ENCODE peak calls at places on chromosome 19, in eight cellular contexts. K, V, W, D, L, M, N and R are unnamed samples.
A peak's percentile ranks its signal among the peaks of the same experiment; 100 is the strongest.

GRCh38 chr19:2034729-2035589 is 16.1 kb downstream of the MKNK2 start:
- DNase-seq in K (peak; percentile 8), V (peak; percentile 68), W (peak; percentile 78), D (peak; percentile 80), L (no peak), M (peak; percentile 44), N (peak; percentile 53), R (no peak)

GRCh38 chr19:46849610-46850009 is 1.0 kb downstream of the AP2S1 start:
- DNase-seq in K (no peak), V (no peak), W (no peak), D (no peak), L (no peak), M (no peak), N (no peak), R (peak; percentile 57)

GRCh38 chr19:33418871-33419762 is 45.6 kb downstream of the CEBPG start:
- DNase-seq in K (no peak), V (no peak), W (no peak), D (no peak), L (no peak), M (no peak), N (no peak), R (no peak)

GRCh38 chr19:51680474-51680873 is 12.7 kb upstream of the SPACA6 start:
- DNase-seq in K (no peak), V (no peak), W (no peak), D (no peak), L (no peak), M (no peak), N (no peak), R (no peak)

GRCh38 chr19:44356383-44357111 is at the start of gene ZNF112:
- DNase-seq in K (peak; percentile 91), V (peak; percentile 96), W (peak; percentile 90), D (peak; percentile 17), L (no peak), M (peak; percentile 6), N (no peak), R (peak; percentile 93)

GRCh38 chr19:5338661-5339469 is 1.7 kb downstream of the PTPRS start:
- DNase-seq in K (no peak), V (no peak), W (no peak), D (no peak), L (no peak), M (no peak), N (no peak), R (no peak)

GRCh38 chr19:1244693-1245451 is 3.3 kb downstream of the ATP5F1D start:
- DNase-seq in K (no peak), V (peak; percentile 98), W (peak; percentile 89), D (peak; percentile 45), L (no peak), M (no peak), N (no peak), R (no peak)

GRCh38 chr19:5870986-5871394 is 650 bp upstream of the FUT5 start:
- DNase-seq in K (no peak), V (peak; percentile 92), W (no peak), D (no peak), L (no peak), M (no peak), N (no peak), R (no peak)

GRCh38 chr19:3639479-3639878 is 12.9 kb upstream of the CACTIN start:
- DNase-seq in K (no peak), V (no peak), W (no peak), D (no peak), L (no peak), M (no peak), N (no peak), R (no peak)

GRCh38 chr19:46715620-46716012 is 1.3 kb downstream of the PRKD2 start:
- DNase-seq in K (no peak), V (no peak), W (no peak), D (no peak), L (no peak), M (no peak), N (no peak), R (no peak)

GRCh38 chr19:48966541-48967345 is 1.6 kb downstream of the FTL start:
- DNase-seq in K (no peak), V (no peak), W (no peak), D (no peak), L (no peak), M (no peak), N (no peak), R (peak; percentile 70)

GRCh38 chr19:41707502-41707812 is 969 bp upstream of the CEACAM5 start:
- DNase-seq in K (no peak), V (no peak), W (no peak), D (no peak), L (no peak), M (no peak), N (no peak), R (no peak)

GRCh38 chr19:46537136-46538097 is 41.8 kb upstream of the PNMA8B start:
- DNase-seq in K (peak; percentile 29), V (no peak), W (no peak), D (peak; percentile 52), L (peak; percentile 43), M (peak; percentile 68), N (peak; percentile 59), R (peak; percentile 30)

GRCh38 chr19:53519431-53519830 is 18.5 kb upstream of the ZNF331 start:
- DNase-seq in K (no peak), V (peak; percentile 52), W (no peak), D (no peak), L (no peak), M (no peak), N (no peak), R (no peak)

GRCh38 chr19:45172173-45172572 is 5.9 kb downstream of the TRAPPC6A start:
- DNase-seq in K (no peak), V (no peak), W (no peak), D (no peak), L (no peak), M (peak; percentile 28), N (no peak), R (no peak)

GRCh38 chr19:1566392-1567115 is 1.6 kb downstream of the MEX3D start:
- DNase-seq in K (peak; percentile 77), V (peak; percentile 46), W (peak; percentile 68), D (no peak), L (no peak), M (no peak), N (no peak), R (peak; percentile 81)